ENCODE peak calls at places on chromosomes 12 and 14, in five cellular contexts. C, O, U, R and Q are unnamed samples.

GRCh38 chr14:102939820-102940561 is 17.5 kb downstream of the AMN start:
- DNase-seq in C (no peak), O (no peak), U (no peak), R (no peak), Q (no peak)

GRCh38 chr12:83010169-83010804 is 323.6 kb downstream of the TMTC2 start:
- DNase-seq in C (no peak), O (peak; percentile 11), U (no peak), R (no peak), Q (no peak)

GRCh38 chr12:112252184-112252583 is 126.8 kb downstream of the TRAFD1 start:
- DNase-seq in C (peak; percentile 74), O (no peak), U (peak; percentile 5), R (peak; percentile 60), Q (no peak)

GRCh38 chr12:123912415-123913385 is 59.9 kb downstream of the CCDC92 start:
- DNase-seq in C (no peak), O (peak; percentile 52), U (no peak), R (no peak), Q (no peak)

GRCh38 chr12:52231305-52232232 is 1.5 kb upstream of the KRT7 start:
- DNase-seq in C (no peak), O (no peak), U (no peak), R (no peak), Q (no peak)

GRCh38 chr12:93725531-93725930 is 48.4 kb downstream of the CRADD start:
- DNase-seq in C (no peak), O (no peak), U (no peak), R (no peak), Q (no peak)

GRCh38 chr12:105724651-105725050 is 394.2 kb downstream of the C12orf75 start:
- DNase-seq in C (no peak), O (no peak), U (no peak), R (no peak), Q (peak; percentile 44)

GRCh38 chr14:71645656-71646055 is 286.6 kb upstream of the RGS6 start:
- DNase-seq in C (peak; percentile 94), O (no peak), U (peak; percentile 15), R (peak; percentile 87), Q (peak; percentile 89)

GRCh38 chr12:2372178-2372577 is 319.4 kb downstream of the CACNA1C start:
- DNase-seq in C (no peak), O (no peak), U (no peak), R (no peak), Q (no peak)

GRCh38 chr12:131457028-131457310 is 253.9 kb upstream of the SFSWAP start:
- DNase-seq in C (no peak), O (no peak), U (no peak), R (no peak), Q (no peak)

GRCh38 chr14:77782202-77782601 is 17.7 kb upstream of the ADCK1 start:
- DNase-seq in C (peak; percentile 33), O (no peak), U (no peak), R (peak; percentile 39), Q (no peak)